ENCODE peak calls at places on chromosomes 5 and 9, in five cellular contexts. One of them, this sample, is unnamed.

GRCh38 chr5:109470263-109470662 is 60.5 kb upstream of the PJA2 start:
- DNase-seq in heart left ventricle: no peak
- DNase-seq in esophagus squamous epithelium: no peak
- DNase-seq in suprapubic skin: no peak
- DNase-seq in A549: no peak
- DNase-seq in this sample: no peak

GRCh38 chr5:136192526-136193395 is at the start of gene SMIM32:
- DNase-seq in suprapubic skin: no peak
- DNase-seq in heart left ventricle: no peak
- DNase-seq in A549: no peak
- DNase-seq in esophagus squamous epithelium: no peak
- DNase-seq in this sample: no peak

GRCh38 chr5:81234299-81234698 is 1.2 kb downstream of the CKMT2 start:
- DNase-seq in A549: no peak
- DNase-seq in esophagus squamous epithelium: no peak
- DNase-seq in suprapubic skin: no peak
- DNase-seq in heart left ventricle: no peak
- DNase-seq in this sample: no peak

GRCh38 chr5:10456583-10457562 is 15.2 kb downstream of the ROPN1L start:
- DNase-seq in A549: no peak
- DNase-seq in heart left ventricle: no peak
- DNase-seq in esophagus squamous epithelium: no peak
- DNase-seq in suprapubic skin: no peak
- DNase-seq in this sample: no peak

GRCh38 chr9:127950513-127951210 is 13.0 kb upstream of the DPM2 start:
- DNase-seq in A549: no peak
- DNase-seq in heart left ventricle: peak; percentile 75
- DNase-seq in suprapubic skin: no peak
- DNase-seq in esophagus squamous epithelium: no peak
- DNase-seq in this sample: no peak

GRCh38 chr9:120925535-120926396 is 830 bp downstream of the TRAF1 start:
- DNase-seq in heart left ventricle: no peak
- DNase-seq in esophagus squamous epithelium: no peak
- DNase-seq in A549: peak; percentile 69
- DNase-seq in suprapubic skin: no peak
- DNase-seq in this sample: no peak

GRCh38 chr5:71938886-71939285 is 168.4 kb upstream of the MAP1B start:
- DNase-seq in heart left ventricle: no peak
- DNase-seq in suprapubic skin: no peak
- DNase-seq in A549: peak; percentile 60
- DNase-seq in esophagus squamous epithelium: no peak
- DNase-seq in this sample: peak; percentile 47

GRCh38 chr5:103889500-103890209 is 327.1 kb upstream of the NUDT12 start:
- DNase-seq in esophagus squamous epithelium: no peak
- DNase-seq in heart left ventricle: no peak
- DNase-seq in suprapubic skin: no peak
- DNase-seq in A549: no peak
- DNase-seq in this sample: no peak

GRCh38 chr5:145936401-145937131 is at the start of gene SH3RF2:
- DNase-seq in esophagus squamous epithelium: no peak
- DNase-seq in suprapubic skin: peak; percentile 65
- DNase-seq in A549: peak; percentile 88
- DNase-seq in heart left ventricle: peak; percentile 33
- DNase-seq in this sample: peak; percentile 86

GRCh38 chr5:43303242-43303641 is 10.0 kb downstream of the HMGCS1 start:
- DNase-seq in heart left ventricle: no peak
- DNase-seq in A549: no peak
- DNase-seq in esophagus squamous epithelium: no peak
- DNase-seq in suprapubic skin: no peak
- DNase-seq in this sample: no peak

GRCh38 chr9:94002316-94003140 is 47.4 kb upstream of the BARX1 start:
- DNase-seq in A549: peak; percentile 20
- DNase-seq in esophagus squamous epithelium: no peak
- DNase-seq in suprapubic skin: no peak
- DNase-seq in heart left ventricle: no peak
- DNase-seq in this sample: no peak

GRCh38 chr9:4106744-4107143 is 193.1 kb downstream of the GLIS3 start:
- DNase-seq in esophagus squamous epithelium: no peak
- DNase-seq in A549: no peak
- DNase-seq in heart left ventricle: no peak
- DNase-seq in suprapubic skin: no peak
- DNase-seq in this sample: no peak

GRCh38 chr5:60668715-60669304 is 31.2 kb downstream of the DEPDC1B start:
- DNase-seq in esophagus squamous epithelium: no peak
- DNase-seq in heart left ventricle: no peak
- DNase-seq in A549: peak; percentile 15
- DNase-seq in suprapubic skin: no peak
- DNase-seq in this sample: no peak
- TF ChIP-seq CTCF in esophagus squamous epithelium: peak; percentile 63
- TF ChIP-seq CTCF in heart left ventricle: peak; percentile 59
- TF ChIP-seq CTCF in A549: peak; percentile 83
- TF ChIP-seq CTCF in suprapubic skin: no peak
- TF ChIP-seq CTCF in this sample: peak; percentile 39

DNA sequence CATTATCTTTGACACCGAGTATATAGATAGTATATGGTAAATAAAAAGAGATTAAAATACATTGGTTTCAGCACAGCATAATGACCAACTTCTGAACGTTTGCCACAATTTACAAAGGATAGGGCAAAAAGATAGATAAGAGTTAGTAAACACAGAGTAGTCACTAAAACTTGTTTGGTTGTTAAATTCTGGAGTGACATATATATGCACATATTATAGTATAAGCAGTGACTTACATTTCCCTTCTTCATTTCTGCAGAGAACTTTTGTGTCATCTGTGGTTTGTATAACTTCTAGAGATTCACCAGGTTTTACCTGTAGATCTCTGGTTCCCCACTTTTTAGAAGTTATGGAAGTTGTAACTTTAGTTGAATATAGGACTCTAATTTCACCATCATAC is 44.4 kb upstream of the RICTOR start:
- DNase-seq in heart left ventricle: no peak
- DNase-seq in suprapubic skin: no peak
- DNase-seq in A549: no peak
- DNase-seq in esophagus squamous epithelium: no peak
- DNase-seq in this sample: no peak
- TF ChIP-seq POLR2A in heart left ventricle: no peak
- TF ChIP-seq POLR2A in suprapubic skin: no peak
- TF ChIP-seq POLR2A in A549: no peak
- TF ChIP-seq POLR2A in esophagus squamous epithelium: no peak
- TF ChIP-seq POLR2A in this sample: no peak

DNA sequence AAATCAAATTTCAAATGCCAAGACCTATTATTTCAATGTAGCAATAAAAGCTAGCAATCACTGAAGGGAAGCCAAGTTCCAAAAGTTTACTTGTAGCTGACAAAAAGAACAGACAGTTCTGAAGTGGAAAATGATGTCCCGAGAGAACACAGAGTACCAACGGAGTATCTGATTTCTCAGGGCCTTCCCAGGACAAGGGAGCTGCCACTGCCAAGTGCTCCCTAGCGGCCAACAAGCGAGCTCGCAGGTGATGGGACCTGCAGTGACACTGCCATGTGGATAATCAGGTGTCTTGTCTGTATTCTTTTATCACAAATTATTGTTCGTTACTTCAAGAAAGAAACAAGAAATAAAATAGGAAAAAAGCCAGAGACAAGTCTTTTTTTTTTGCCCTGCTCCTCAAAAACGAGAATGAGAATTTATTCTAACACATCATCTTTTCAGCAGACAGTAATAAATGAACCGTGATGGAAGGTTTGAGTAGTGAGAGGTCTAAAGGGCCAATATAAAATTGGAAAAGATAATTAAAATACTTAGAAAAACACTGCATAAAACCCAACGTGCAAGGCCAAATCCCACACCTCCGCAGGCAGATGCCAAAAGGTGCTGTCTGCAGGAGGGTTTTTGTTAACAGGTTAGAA is 159.4 kb downstream of the MYO10 start:
- DNase-seq in heart left ventricle: peak; percentile 34
- DNase-seq in esophagus squamous epithelium: no peak
- DNase-seq in suprapubic skin: no peak
- DNase-seq in A549: no peak
- DNase-seq in this sample: no peak
- TF ChIP-seq CTCF in heart left ventricle: peak; percentile 37
- TF ChIP-seq CTCF in esophagus squamous epithelium: peak; percentile 4
- TF ChIP-seq CTCF in suprapubic skin: no peak
- TF ChIP-seq CTCF in A549: peak; percentile 20
- TF ChIP-seq CTCF in this sample: no peak

GRCh38 chr5:126449751-126450271 is 26.6 kb downstream of the GRAMD2B start:
- DNase-seq in suprapubic skin: no peak
- DNase-seq in A549: no peak
- DNase-seq in heart left ventricle: no peak
- DNase-seq in esophagus squamous epithelium: no peak
- DNase-seq in this sample: peak; percentile 35
- TF ChIP-seq POLR2A in suprapubic skin: no peak
- TF ChIP-seq POLR2A in A549: no peak
- TF ChIP-seq POLR2A in heart left ventricle: no peak
- TF ChIP-seq POLR2A in esophagus squamous epithelium: no peak
- TF ChIP-seq POLR2A in this sample: no peak

GRCh38 chr5:170164921-170165320 is 59.2 kb downstream of the FOXI1 start:
- DNase-seq in A549: no peak
- DNase-seq in heart left ventricle: no peak
- DNase-seq in suprapubic skin: no peak
- DNase-seq in esophagus squamous epithelium: no peak
- DNase-seq in this sample: no peak

GRCh38 chr5:170166101-170166500 is 60.4 kb downstream of the FOXI1 start:
- DNase-seq in esophagus squamous epithelium: no peak
- DNase-seq in suprapubic skin: no peak
- DNase-seq in heart left ventricle: peak; percentile 36
- DNase-seq in A549: no peak
- DNase-seq in this sample: no peak

GRCh38 chr5:170168002-170168401 is 62.3 kb downstream of the FOXI1 start:
- DNase-seq in esophagus squamous epithelium: no peak
- DNase-seq in A549: no peak
- DNase-seq in heart left ventricle: no peak
- DNase-seq in suprapubic skin: no peak
- DNase-seq in this sample: no peak

GRCh38 chr5:170169996-170170395 is 62.8 kb upstream of the C5orf58 start:
- DNase-seq in A549: no peak
- DNase-seq in suprapubic skin: no peak
- DNase-seq in esophagus squamous epithelium: no peak
- DNase-seq in heart left ventricle: no peak
- DNase-seq in this sample: no peak

DNA sequence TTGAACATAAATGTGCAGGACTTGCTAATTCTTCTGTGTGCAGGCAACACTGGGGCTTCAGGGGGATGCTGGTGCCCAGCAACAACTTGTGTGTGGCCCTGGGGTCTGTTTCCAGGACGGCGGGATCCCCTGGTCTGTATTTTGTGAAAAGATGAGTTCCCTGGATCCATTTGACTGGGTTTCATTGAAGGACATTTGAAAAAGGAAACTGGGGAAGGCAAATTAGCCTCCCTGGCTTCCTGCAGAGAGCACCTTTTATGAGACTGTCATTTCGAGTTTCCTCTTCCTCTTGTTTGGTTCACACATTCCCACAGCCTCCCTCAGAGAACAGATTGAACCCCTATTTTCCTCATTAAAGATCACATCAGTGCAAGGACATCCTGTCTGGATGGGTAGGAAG is 63.1 kb downstream of the FOXI1 start:
- DNase-seq in heart left ventricle: no peak
- DNase-seq in esophagus squamous epithelium: no peak
- DNase-seq in A549: no peak
- DNase-seq in suprapubic skin: no peak
- DNase-seq in this sample: no peak
- TF ChIP-seq CTCF in heart left ventricle: no peak
- TF ChIP-seq CTCF in esophagus squamous epithelium: no peak
- TF ChIP-seq CTCF in A549: no peak
- TF ChIP-seq CTCF in suprapubic skin: no peak
- TF ChIP-seq CTCF in this sample: no peak

GRCh38 chr9:32716955-32717354 is 66.4 kb upstream of the TMEM215 start:
- DNase-seq in esophagus squamous epithelium: no peak
- DNase-seq in A549: no peak
- DNase-seq in suprapubic skin: no peak
- DNase-seq in heart left ventricle: no peak
- DNase-seq in this sample: no peak

GRCh38 chr9:32716439-32716838 is 66.9 kb upstream of the TMEM215 start:
- DNase-seq in esophagus squamous epithelium: no peak
- DNase-seq in heart left ventricle: no peak
- DNase-seq in suprapubic skin: no peak
- DNase-seq in A549: no peak
- DNase-seq in this sample: no peak
- TF ChIP-seq POLR2A in esophagus squamous epithelium: no peak
- TF ChIP-seq POLR2A in heart left ventricle: no peak
- TF ChIP-seq POLR2A in suprapubic skin: no peak
- TF ChIP-seq POLR2A in A549: no peak
- TF ChIP-seq POLR2A in this sample: no peak

This sample was measured in upper lobe of left lung.